ENCODE peak calls at places on chromosomes 6 and 20, in seven cellular contexts. K, H, M, V, X, Z and C are unnamed samples.
A peak's percentile ranks its signal among the peaks of the same experiment; 100 is the strongest.

GRCh38 chr20:37534401-37535157 is 6.9 kb upstream of the BLCAP start:
- DNase-seq in K (no peak), H (peak; percentile 78), M (no peak), V (peak; percentile 80), X (peak; percentile 73), Z (no peak), C (no peak)

GRCh38 chr6:169253341-169253740 is 305 bp downstream of the THBS2 start:
- DNase-seq in K (no peak), H (no peak), M (no peak), V (no peak), X (no peak), Z (no peak), C (no peak)

GRCh38 chr20:62566266-62566665 is 76.0 kb upstream of the SLCO4A1 start:
- DNase-seq in K (no peak), H (no peak), M (no peak), V (no peak), X (no peak), Z (no peak), C (no peak)

GRCh38 chr20:13286600-13286999 is 65.5 kb downstream of the ISM1 start:
- DNase-seq in K (no peak), H (peak; percentile 94), M (no peak), V (no peak), X (no peak), Z (no peak), C (no peak)

GRCh38 chr6:168305091-168305749 is 14.4 kb downstream of the DACT2 start:
- DNase-seq in K (no peak), H (no peak), M (no peak), V (no peak), X (no peak), Z (no peak), C (no peak)

GRCh38 chr6:101806241-101806640 is 412.7 kb downstream of the GRIK2 start:
- DNase-seq in K (peak; percentile 47), H (peak; percentile 28), M (no peak), V (no peak), X (peak; percentile 87), Z (no peak), C (no peak)

GRCh38 chr6:46279874-46280273 is 109.1 kb upstream of the ENPP5 start:
- DNase-seq in K (no peak), H (peak; percentile 8), M (no peak), V (no peak), X (no peak), Z (no peak), C (no peak)

GRCh38 chr6:13273202-13273930 is 55.0 kb downstream of the TBC1D7 start:
- DNase-seq in K (no peak), H (no peak), M (no peak), V (no peak), X (no peak), Z (no peak), C (no peak)

GRCh38 chr20:49865559-49865958 is 49.8 kb downstream of the SPATA2 start:
- DNase-seq in K (no peak), H (peak; percentile 53), M (no peak), V (no peak), X (no peak), Z (no peak), C (no peak)

GRCh38 chr6:118551063-118551672 is 3.1 kb downstream of the PLN start:
- DNase-seq in K (no peak), H (peak; percentile 65), M (no peak), V (peak; percentile 51), X (peak; percentile 57), Z (no peak), C (no peak)

GRCh38 chr20:59802018-59802417 is 131.4 kb downstream of the SYCP2 start:
- DNase-seq in K (no peak), H (no peak), M (no peak), V (no peak), X (no peak), Z (no peak), C (no peak)

GRCh38 chr6:90343581-90343980 is 46.9 kb upstream of the BACH2 start:
- DNase-seq in K (no peak), H (peak; percentile 43), M (no peak), V (no peak), X (no peak), Z (no peak), C (no peak)

GRCh38 chr6:143721642-143722041 is 43.9 kb downstream of the PHACTR2 start:
- DNase-seq in K (no peak), H (no peak), M (no peak), V (no peak), X (no peak), Z (no peak), C (no peak)

GRCh38 chr6:152112503-152113261 is 305.2 kb downstream of the ESR1 start:
- DNase-seq in K (no peak), H (no peak), M (peak; percentile 74), V (no peak), X (no peak), Z (no peak), C (no peak)
- H3K4me3 ChIP-seq in K (no peak overlapping the region), H (no peak overlapping the region), M (peak overlapping the region; percentile 22), V (no peak overlapping the region), X (no peak overlapping the region), Z (no peak overlapping the region), C (no peak overlapping the region)

DNA sequence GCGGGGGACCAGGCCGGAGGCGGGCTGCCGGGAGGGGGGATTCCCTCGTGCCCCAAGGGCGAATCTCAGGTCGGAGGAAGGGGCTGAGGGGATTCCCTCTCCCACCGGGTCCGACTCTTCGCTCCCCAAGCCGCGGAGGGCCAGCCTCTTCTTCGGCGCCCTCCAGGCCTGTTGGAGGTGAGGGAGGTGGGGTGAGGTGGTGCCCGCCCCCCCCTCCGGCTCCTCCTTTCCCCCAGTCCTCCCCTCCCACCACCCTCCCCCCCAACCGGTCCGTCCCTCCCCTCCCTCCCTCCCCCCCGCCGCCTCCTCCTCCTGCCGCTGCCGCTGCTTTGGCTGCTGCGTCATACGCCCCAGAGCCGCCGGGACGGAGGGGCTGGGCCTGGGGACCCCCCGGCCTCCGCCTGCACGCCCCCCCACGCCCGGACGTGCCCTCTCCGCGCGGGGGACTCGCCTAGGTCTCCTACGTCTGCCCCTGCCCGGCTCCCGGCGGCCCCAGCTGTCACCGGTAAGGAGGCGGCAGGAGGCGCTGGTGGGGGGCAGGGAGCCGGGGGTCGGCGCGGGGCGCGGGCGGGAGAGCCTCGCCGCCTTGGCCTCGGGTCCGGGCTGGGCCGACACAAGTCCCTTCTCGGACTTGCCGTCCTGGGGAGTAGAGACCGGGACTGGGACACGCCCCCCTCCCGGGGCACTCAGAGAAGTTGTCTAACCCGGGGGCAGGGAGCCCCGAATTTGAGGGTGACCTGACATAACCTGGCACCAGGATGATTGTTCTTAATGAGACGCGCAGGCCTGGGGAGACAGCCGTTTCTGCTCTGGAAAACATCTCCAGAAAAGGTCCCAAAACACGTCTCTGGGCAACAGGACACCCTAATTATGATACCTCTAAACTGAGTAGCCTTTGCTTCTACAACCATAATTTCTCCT is at the start of gene PHF1:
- DNase-seq in K (no peak), H (peak; percentile 49), M (peak; percentile 82), V (no peak), X (peak; percentile 38), Z (no peak), C (no peak)
- TF ChIP-seq CTCF in K (no peak), H (no peak), M (no peak), V (peak; percentile 46), X (no peak), Z (no peak), C (no peak)

GRCh38 chr6:6545616-6546317 is 42.8 kb upstream of the LY86 start:
- DNase-seq in K (no peak), H (no peak), M (no peak), V (no peak), X (no peak), Z (no peak), C (no peak)

GRCh38 chr6:6542357-6542756 is 46.2 kb upstream of the LY86 start:
- DNase-seq in K (no peak), H (no peak), M (no peak), V (no peak), X (no peak), Z (no peak), C (no peak)

GRCh38 chr6:6543181-6543879 is 45.2 kb upstream of the LY86 start:
- DNase-seq in K (no peak), H (no peak), M (no peak), V (peak; percentile 20), X (no peak), Z (no peak), C (no peak)

GRCh38 chr6:6546318-6547110 is 42.0 kb upstream of the LY86 start:
- DNase-seq in K (no peak), H (peak; percentile 16), M (peak; percentile 48), V (peak; percentile 10), X (no peak), Z (peak; percentile 23), C (no peak)

DNA sequence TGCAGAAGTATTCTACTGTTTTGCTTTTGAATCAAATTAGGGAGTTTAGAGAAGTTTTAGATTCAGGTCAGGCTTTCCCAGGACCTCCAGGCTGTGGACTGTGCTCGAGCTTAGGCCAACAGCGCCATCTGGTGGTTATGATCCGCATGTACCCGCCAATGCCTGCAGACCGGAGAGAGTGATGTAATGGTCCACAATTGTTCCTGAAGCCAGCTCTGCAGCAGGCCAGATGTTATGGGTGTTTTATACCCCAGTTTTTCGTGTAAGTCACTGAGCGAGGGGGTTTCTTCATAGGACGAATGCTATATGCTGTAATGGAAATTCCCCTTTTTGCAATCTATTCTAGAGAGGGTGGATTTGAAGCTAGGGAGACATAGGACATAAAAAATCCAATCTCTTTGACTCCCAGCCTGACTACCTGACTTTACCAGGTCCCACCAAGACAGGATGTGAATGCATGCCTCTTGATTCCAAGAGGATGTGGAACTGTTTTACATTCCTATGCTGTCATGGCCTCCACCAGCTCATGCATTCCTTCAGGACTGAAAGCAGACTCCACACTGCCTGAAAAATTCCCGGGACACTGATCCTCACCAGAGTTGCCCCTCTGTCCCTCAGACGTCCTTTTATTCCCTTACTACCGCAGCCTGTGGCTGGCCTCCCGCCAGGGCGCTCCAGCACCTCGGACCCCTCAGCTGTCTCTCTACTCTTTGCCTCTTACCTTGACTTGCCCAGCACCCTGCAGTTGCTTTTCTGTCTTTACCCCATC is 41.2 kb upstream of the LY86 start:
- DNase-seq in K (peak; percentile 21), H (peak; percentile 75), M (peak; percentile 86), V (peak; percentile 87), X (peak; percentile 66), Z (peak; percentile 91), C (peak; percentile 29)
- H3K4me3 ChIP-seq in K (peak overlapping the region; percentile 40), H (peak overlapping the region; percentile 28), M (peak overlapping the region; percentile 68), V (peak overlapping the region; percentile 37), X (peak overlapping the region; percentile 30), Z (peak overlapping the region; percentile 37), C (peak overlapping the region; percentile 51)

GRCh38 chr20:3784226-3784853 is 2.2 kb downstream of the CENPB start:
- DNase-seq in K (no peak), H (no peak), M (no peak), V (no peak), X (no peak), Z (no peak), C (no peak)

GRCh38 chr20:3783068-3783489 is 1.8 kb upstream of the SPEF1 start:
- DNase-seq in K (no peak), H (no peak), M (no peak), V (no peak), X (no peak), Z (no peak), C (no peak)

GRCh38 chr20:3782597-3782996 is 1.3 kb upstream of the SPEF1 start:
- DNase-seq in K (no peak), H (no peak), M (no peak), V (no peak), X (no peak), Z (no peak), C (no peak)

GRCh38 chr20:3784863-3785239 is 1.7 kb downstream of the CENPB start:
- DNase-seq in K (no peak), H (no peak), M (no peak), V (no peak), X (no peak), Z (no peak), C (no peak)

GRCh38 chr20:3783516-3784225 is 2.4 kb upstream of the SPEF1 start:
- DNase-seq in K (no peak), H (no peak), M (no peak), V (no peak), X (no peak), Z (no peak), C (no peak)
- TF ChIP-seq CTCF in K (no peak), H (no peak), M (no peak), V (no peak), X (no peak), Z (no peak), C (no peak)